ENCODE peak calls at places on chromosomes 12 and 14, in six cellular contexts. Q is WERI-Rb-1, K is COR-L47, E is cerebellar cortex, H is NCI-H345, G is neural progenitor cell. S is an unnamed sample.

GRCh38 chr12:128178971-128179370 is 88.0 kb upstream of the TMEM132C start:
- DNase-seq in Q (no peak), K (no peak), E (no peak), H (no peak), G (no peak), S (no peak)

GRCh38 chr12:26276709-26277108 is 81.3 kb downstream of the SSPN start:
- DNase-seq in Q (no peak), K (no peak), E (no peak), H (no peak), G (no peak), S (no peak)

GRCh38 chr12:101653503-101653902 is 43.9 kb upstream of the CHPT1 start:
- DNase-seq in Q (no peak), K (no peak), E (no peak), H (no peak), G (no peak), S (no peak)

GRCh38 chr14:77278461-77279230 is 7.6 kb upstream of the NGB start:
- DNase-seq in Q (no peak), K (no peak), E (no peak), H (no peak), G (no peak), S (no peak)

GRCh38 chr14:52119030-52119429 is 50.2 kb upstream of the NID2 start:
- DNase-seq in Q (no peak), K (no peak), E (no peak), H (no peak), G (no peak), S (no peak)

GRCh38 chr12:31931796-31932715 is 27.2 kb upstream of the RESF1 start:
- DNase-seq in Q (no peak), K (no peak), E (no peak), H (no peak), G (no peak), S (no peak)

GRCh38 chr12:59268295-59268809 is 327.5 kb upstream of the SLC16A7 start:
- DNase-seq in Q (no peak), K (no peak), E (no peak), H (no peak), G (peak), S (no peak)

GRCh38 chr12:125528300-125528699 is 463.1 kb downstream of the AACS start:
- DNase-seq in Q (no peak), K (no peak), E (peak), H (no peak), G (no peak), S (no peak)

GRCh38 chr14:99179506-99179905 is 92.5 kb downstream of the BCL11B start:
- DNase-seq in Q (no peak), K (no peak), E (no peak), H (no peak), G (no peak), S (no peak)

GRCh38 chr14:77615231-77616132 is 955 bp downstream of the SPTLC2 start:
- DNase-seq in Q (peak), K (no peak), E (peak), H (peak), G (peak), S (no peak)

GRCh38 chr12:52130695-52131094 is 51.2 kb downstream of the SMIM41 start:
- DNase-seq in Q (no peak), K (peak), E (no peak), H (peak), G (no peak), S (peak)

GRCh38 chr12:110282343-110282860 is 1.4 kb downstream of the ATP2A2 start:
- DNase-seq in Q (no peak), K (no peak), E (no peak), H (no peak), G (no peak), S (no peak)